ENCODE peak calls at places on chromosomes 5 and 9, in eight cellular contexts. I is T-helper 9 cell; Y is stimulated activated CD4-positive, alpha-beta T cell treated with anti-CD3 and anti-CD28 coated beads, Interleukin-2, amount 100 ng/mL, for 48 hours; E is naive thymus-derived CD8-positive, alpha-beta T cell; V is foreskin melanocyte; L is T-helper 1 cell; H is sigmoid colon; T is central memory CD4-positive, alpha-beta T cell. D is an unnamed sample.

GRCh38 chr9:126615791-126616447 is 2.2 kb downstream of the LMX1B start:
- DNase-seq in I (no peak), Y (no peak), E (peak), V (no peak), L (no peak), H (no peak), T (no peak), D (no peak)

GRCh38 chr5:69450116-69450515 is 35.2 kb downstream of the MARVELD2 start:
- DNase-seq in I (no peak), Y (no peak), E (no peak), V (peak), L (no peak), H (no peak), T (no peak), D (no peak)

GRCh38 chr9:89606049-89606481 is 1.3 kb downstream of the GADD45G start:
- DNase-seq in I (peak), Y (no peak), E (no peak), V (peak), L (no peak), H (peak), T (peak), D (peak)

GRCh38 chr5:138942066-138942465 is 66.9 kb upstream of the LRRTM2 start:
- DNase-seq in I (no peak), Y (no peak), E (no peak), V (no peak), L (no peak), H (no peak), T (no peak), D (no peak)

GRCh38 chr9:132670359-132670815 is at the start of gene GTF3C4:
- DNase-seq in I (peak), Y (peak), E (peak), V (no peak), L (peak), H (peak), T (peak), D (peak)

GRCh38 chr5:80156156-80156555 is 99.7 kb downstream of the SERINC5 start:
- DNase-seq in I (no peak), Y (no peak), E (no peak), V (no peak), L (no peak), H (no peak), T (no peak), D (no peak)

GRCh38 chr5:124795829-124796228 is 49.4 kb upstream of the ZNF608 start:
- DNase-seq in I (no peak), Y (no peak), E (no peak), V (no peak), L (no peak), H (no peak), T (no peak), D (no peak)

GRCh38 chr5:2253063-2253653 is 370.4 kb upstream of the IRX4 start:
- DNase-seq in I (no peak), Y (no peak), E (no peak), V (no peak), L (no peak), H (no peak), T (no peak), D (no peak)

GRCh38 chr9:72807765-72808445 is 144.9 kb downstream of the ALDH1A1 start:
- DNase-seq in I (no peak), Y (no peak), E (no peak), V (no peak), L (no peak), H (no peak), T (no peak), D (no peak)

GRCh38 chr5:54882101-54882500 is 103.3 kb downstream of the ESM1 start:
- DNase-seq in I (no peak), Y (no peak), E (no peak), V (no peak), L (no peak), H (no peak), T (no peak), D (no peak)

GRCh38 chr5:6704361-6704851 is 8.8 kb upstream of the TENT4A start:
- DNase-seq in I (no peak), Y (no peak), E (no peak), V (no peak), L (no peak), H (peak), T (no peak), D (no peak)

D was measured in midbrain.